ENCODE peak calls at places on chromosome X, in nine cellular contexts. Y is iris pigment epithelial cell; B is AG08396; E is brain pericyte; F is LoVo; R is GM13977; G is upper lobe of right lung; Z is stimulated activated CD4-positive, alpha-beta T cell treated with anti-CD3 and anti-CD28 coated beads, TNF-alpha, amount 100 ng/mL, for 4 hours; I is vagina. A is an unnamed sample.

GRCh38 chrX:17373337-17373736 is 1.7 kb upstream of the NHS start:
- DNase-seq in Y (no peak), B (no peak), E (no peak), F (no peak), R (no peak), G (no peak), Z (no peak), I (no peak), A (no peak)

GRCh38 chrX:44503550-44503949 is 39.1 kb downstream of the FUNDC1 start:
- DNase-seq in Y (no peak), B (no peak), E (no peak), F (no peak), R (no peak), G (no peak), Z (no peak), I (no peak), A (no peak)

GRCh38 chrX:11010476-11010875 is 100.7 kb upstream of the HCCS start:
- DNase-seq in Y (peak; percentile 15), B (no peak), E (no peak), F (no peak), R (no peak), G (no peak), Z (no peak), I (no peak), A (peak; percentile 4)

GRCh38 chrX:34341258-34341657 is 209.1 kb upstream of the FAM47A start:
- DNase-seq in Y (no peak), B (no peak), E (no peak), F (no peak), R (no peak), G (no peak), Z (no peak), I (no peak), A (no peak)

GRCh38 chrX:31268359-31268758 is 196.5 kb upstream of the FTHL17 start:
- DNase-seq in Y (peak; percentile 17), B (no peak), E (no peak), F (no peak), R (no peak), G (no peak), Z (no peak), I (no peak), A (no peak)

GRCh38 chrX:132219343-132219768 is at the start of gene RAP2C:
- DNase-seq in Y (peak; percentile 60), B (peak; percentile 78), E (no peak), F (peak; percentile 60), R (peak; percentile 65), G (peak; percentile 81), Z (peak; percentile 27), I (no peak), A (peak; percentile 81)

GRCh38 chrX:38561126-38561868 is at the start of gene TSPAN7:
- DNase-seq in Y (peak; percentile 56), B (peak; percentile 85), E (no peak), F (peak; percentile 74), R (peak; percentile 70), G (peak; percentile 91), Z (peak; percentile 71), I (no peak), A (peak; percentile 64)

GRCh38 chrX:151725338-151725614 is 9.3 kb upstream of the CNGA2 start:
- DNase-seq in Y (no peak), B (no peak), E (no peak), F (no peak), R (no peak), G (no peak), Z (no peak), I (no peak), A (no peak)

GRCh38 chrX:107537815-107538214 is 88.4 kb downstream of the FRMPD3 start:
- DNase-seq in Y (peak; percentile 51), B (peak; percentile 23), E (no peak), F (no peak), R (no peak), G (no peak), Z (no peak), I (no peak), A (peak; percentile 62)

GRCh38 chrX:123267220-123267619 is 83.1 kb downstream of the GRIA3 start:
- DNase-seq in Y (no peak), B (peak; percentile 6), E (no peak), F (no peak), R (no peak), G (no peak), Z (no peak), I (no peak), A (peak; percentile 68)

GRCh38 chrX:41329101-41329500 is 4.9 kb upstream of the DDX3X start:
- DNase-seq in Y (no peak), B (no peak), E (no peak), F (no peak), R (no peak), G (no peak), Z (no peak), I (no peak), A (no peak)

GRCh38 chrX:154413142-154413541 is 1.8 kb downstream of the TAFAZZIN start:
- DNase-seq in Y (no peak), B (no peak), E (no peak), F (no peak), R (no peak), G (no peak), Z (no peak), I (no peak), A (no peak)

GRCh38 chrX:39969099-39969825 is 128.5 kb downstream of the BCOR start:
- DNase-seq in Y (peak; percentile 6), B (no peak), E (no peak), F (peak; percentile 50), R (no peak), G (no peak), Z (no peak), I (no peak), A (no peak)

GRCh38 chrX:109619816-109620215 is 5.2 kb downstream of the KCNE5 start:
- DNase-seq in Y (no peak), B (no peak), E (no peak), F (no peak), R (no peak), G (no peak), Z (no peak), I (no peak), A (no peak)

GRCh38 chrX:130330146-130330545 is 9.6 kb upstream of the SLC25A14 start:
- DNase-seq in Y (no peak), B (no peak), E (no peak), F (no peak), R (no peak), G (no peak), Z (no peak), I (no peak), A (no peak)

GRCh38 chrX:110569506-110569905 is 210.9 kb downstream of the RTL9 start:
- DNase-seq in Y (peak; percentile 4), B (no peak), E (no peak), F (no peak), R (no peak), G (no peak), Z (no peak), I (no peak), A (peak; percentile 43)

GRCh38 chrX:11449613-11450012 is 156.4 kb downstream of the AMELX start:
- DNase-seq in Y (no peak), B (no peak), E (no peak), F (no peak), R (no peak), G (no peak), Z (no peak), I (no peak), A (no peak)

GRCh38 chrX:136122207-136122606 is 25.1 kb upstream of the FHL1 start:
- DNase-seq in Y (no peak), B (no peak), E (no peak), F (no peak), R (no peak), G (no peak), Z (no peak), I (no peak), A (no peak)

GRCh38 chrX:86981326-86981890 is 536.2 kb upstream of the KLHL4 start:
- DNase-seq in Y (no peak), B (no peak), E (no peak), F (no peak), R (no peak), G (no peak), Z (no peak), I (no peak), A (no peak)

GRCh38 chrX:108171671-108172070 is 80.1 kb downstream of the ATG4A start:
- DNase-seq in Y (no peak), B (no peak), E (no peak), F (no peak), R (no peak), G (no peak), Z (no peak), I (no peak), A (no peak)

GRCh38 chrX:142233400-142233799 is 28.3 kb upstream of the MAGEC2 start:
- DNase-seq in Y (no peak), B (no peak), E (no peak), F (no peak), R (no peak), G (no peak), Z (no peak), I (no peak), A (no peak)

GRCh38 chrX:109399831-109400230 is 82.1 kb downstream of the GUCY2F start:
- DNase-seq in Y (no peak), B (no peak), E (no peak), F (no peak), R (no peak), G (no peak), Z (no peak), I (no peak), A (no peak)

GRCh38 chrX:12811658-12812057 is 20.4 kb downstream of the PRPS2 start:
- DNase-seq in Y (no peak), B (no peak), E (no peak), F (no peak), R (no peak), G (no peak), Z (no peak), I (no peak), A (no peak)

GRCh38 chrX:111719426-111720210 is 38.6 kb downstream of the ALG13 start:
- DNase-seq in Y (peak; percentile 20), B (no peak), E (no peak), F (no peak), R (no peak), G (no peak), Z (no peak), I (no peak), A (peak; percentile 14)

GRCh38 chrX:152276277-152276676 is 137.9 kb upstream of the MAGEA10 start:
- DNase-seq in Y (no peak), B (no peak), E (no peak), F (no peak), R (no peak), G (no peak), Z (no peak), I (no peak), A (no peak)

GRCh38 chrX:41491267-41492004 is 44.3 kb downstream of the NYX start:
- DNase-seq in Y (peak; percentile 95), B (peak; percentile 65), E (no peak), F (peak; percentile 30), R (no peak), G (no peak), Z (no peak), I (no peak), A (peak; percentile 90)

GRCh38 chrX:45602151-45602550 is 401.5 kb upstream of the DIPK2B start:
- DNase-seq in Y (peak; percentile 63), B (no peak), E (no peak), F (no peak), R (no peak), G (no peak), Z (no peak), I (no peak), A (peak; percentile 20)

GRCh38 chrX:77412631-77413030 is 34.6 kb upstream of the FGF16 start:
- DNase-seq in Y (no peak), B (no peak), E (no peak), F (no peak), R (no peak), G (no peak), Z (no peak), I (no peak), A (no peak)

A was measured in GM23248.